ENCODE peak calls at places on chromosomes 4 and X, in six cellular contexts. S is T-helper 1 cell, K is activated T-cell treated with anti-CD3 and anti-CD28 coated beads for 4 hours, L is foreskin melanocyte, E is cardiac muscle cell, G is aorta. F is an unnamed sample.

GRCh38 chrX:12825801-12826200 is 34.6 kb downstream of the PRPS2 start:
- DNase-seq in S (no peak), K (no peak), L (peak; percentile 23), E (no peak), G (no peak), F (no peak)

GRCh38 chr4:137956256-137956655 is 285.9 kb downstream of the SLC7A11 start:
- DNase-seq in S (no peak), K (no peak), L (no peak), E (no peak), G (no peak), F (no peak)

GRCh38 chr4:76059750-76060149 is 14.8 kb upstream of the ART3 start:
- DNase-seq in S (no peak), K (no peak), L (peak; percentile 35), E (no peak), G (no peak), F (no peak)

GRCh38 chr4:4712800-4713528 is 146.5 kb upstream of the MSX1 start:
- DNase-seq in S (no peak), K (no peak), L (no peak), E (no peak), G (no peak), F (no peak)

GRCh38 chr4:157888281-157888680 is 284.5 kb downstream of the GASK1B start:
- DNase-seq in S (no peak), K (no peak), L (no peak), E (no peak), G (no peak), F (no peak)

GRCh38 chrX:118179161-118179560 is 62.6 kb upstream of the KLHL13 start:
- DNase-seq in S (no peak), K (no peak), L (no peak), E (no peak), G (no peak), F (no peak)

GRCh38 chrX:75273483-75273882 is 402 bp upstream of the UPRT start:
- DNase-seq in S (no peak), K (no peak), L (no peak), E (no peak), G (no peak), F (no peak)

GRCh38 chrX:72475952-72476668 is 96.5 kb downstream of the HDAC8 start:
- DNase-seq in S (no peak), K (no peak), L (no peak), E (no peak), G (no peak), F (no peak)

GRCh38 chr4:139167774-139168444 is 9.1 kb downstream of the ELF2 start:
- DNase-seq in S (no peak), K (no peak), L (peak; percentile 22), E (no peak), G (no peak), F (no peak)

GRCh38 chrX:48961585-48962091 is 4.2 kb upstream of the OTUD5 start:
- DNase-seq in S (no peak), K (no peak), L (no peak), E (peak; percentile 58), G (peak; percentile 46), F (peak; percentile 42)

F was measured in Right ventricle myocardium superior.